ENCODE peak calls at places on chromosomes 12 and 14, in nine cellular contexts. O is AML-193; E is midbrain; H is lower lobe of right lung; J is NCI-H1694; T is aorta; F is mesenchymal stem cell; K is thoracic aorta; Z is effector CD4-positive, alpha-beta T cell. I is an unnamed sample.

GRCh38 chr12:109357032-109357431 is 9.3 kb downstream of the MYO1H start:
- DNase-seq in K (no peak), J (no peak), E (no peak), T (no peak), Z (no peak), F (no peak), H (no peak), O (no peak), I (no peak)

GRCh38 chr12:47188576-47189441 is 109.0 kb upstream of the AMIGO2 start:
- DNase-seq in H (no peak), K (no peak), O (no peak), F (peak; percentile 51), T (no peak), Z (no peak), E (no peak), J (no peak), I (no peak)

GRCh38 chr14:77580477-77580876 is 36.0 kb downstream of the SPTLC2 start:
- DNase-seq in H (no peak), K (no peak), J (no peak), Z (no peak), T (no peak), O (no peak), F (no peak), E (no peak), I (no peak)

GRCh38 chr14:49019467-49020100 is 566.6 kb downstream of the RPS29 start:
- DNase-seq in F (no peak), O (no peak), T (no peak), H (no peak), K (no peak), Z (no peak), J (no peak), E (no peak), I (no peak)

GRCh38 chr12:121170581-121171260 is 38.0 kb downstream of the P2RX7 start:
- DNase-seq in T (no peak), O (no peak), J (no peak), H (no peak), E (no peak), K (no peak), F (peak; percentile 58), Z (no peak), I (no peak)

GRCh38 chr12:40078201-40078730 is 27.6 kb downstream of the SLC2A13 start:
- DNase-seq in H (no peak), T (no peak), J (no peak), F (no peak), K (no peak), E (no peak), Z (no peak), O (no peak), I (no peak)

GRCh38 chr12:108306014-108306501 is 33.1 kb downstream of the CMKLR1 start:
- DNase-seq in E (no peak), F (peak; percentile 3), J (no peak), O (no peak), Z (no peak), K (peak; percentile 33), H (no peak), T (no peak), I (no peak)

GRCh38 chr14:80587096-80587724 is 354.3 kb downstream of the CEP128 start:
- DNase-seq in J (peak; percentile 38), O (peak; percentile 18), K (no peak), H (no peak), E (peak; percentile 7), Z (no peak), T (no peak), F (peak; percentile 49), I (no peak)

GRCh38 chr12:62370189-62370588 is 96.4 kb upstream of the MON2 start:
- DNase-seq in E (no peak), J (no peak), T (no peak), Z (no peak), K (no peak), H (no peak), O (no peak), F (no peak), I (no peak)

GRCh38 chr12:53232641-53233538 is 881 bp upstream of the RARG start:
- DNase-seq in T (peak; percentile 84), J (no peak), H (peak; percentile 76), Z (peak; percentile 30), E (peak; percentile 33), K (no peak), F (peak; percentile 47), O (peak; percentile 26), I (no peak)

GRCh38 chr12:103053089-103053488 is 95.6 kb downstream of the ASCL1 start:
- DNase-seq in K (no peak), F (no peak), Z (no peak), H (no peak), T (no peak), O (no peak), J (no peak), E (no peak), I (no peak)

GRCh38 chr14:78143489-78144145 is 26.6 kb upstream of the NRXN3 start:
- DNase-seq in J (no peak), O (no peak), F (no peak), Z (no peak), E (no peak), H (no peak), K (no peak), T (no peak), I (no peak)

GRCh38 chr12:125184213-125184952 is 119.1 kb downstream of the AACS start:
- DNase-seq in F (no peak), J (no peak), K (no peak), Z (no peak), O (no peak), E (no peak), H (no peak), T (no peak), I (no peak)

GRCh38 chr12:67982165-67982563 is 7.1 kb upstream of the IFNG-AS1 start:
- DNase-seq in E (no peak), F (no peak), H (no peak), K (no peak), J (peak; percentile 14), T (no peak), Z (no peak), O (no peak), I (no peak)

GRCh38 chr12:31228811-31229792 is 96.8 kb downstream of the SINHCAF start:
- DNase-seq in E (peak; percentile 37), T (peak; percentile 61), J (no peak), Z (no peak), O (no peak), F (no peak), K (no peak), H (peak; percentile 41), I (no peak)

GRCh38 chr14:77041837-77042557 is 13.5 kb upstream of the IRF2BPL start:
- DNase-seq in Z (no peak), F (peak; percentile 88), O (no peak), E (peak; percentile 65), T (peak; percentile 77), H (no peak), J (peak; percentile 87), K (peak; percentile 70), I (peak; percentile 62)

GRCh38 chr14:88204221-88204620 is 118.8 kb downstream of the KCNK10 start:
- DNase-seq in O (no peak), Z (no peak), J (no peak), F (no peak), T (no peak), E (no peak), K (no peak), H (no peak), I (no peak)

I was measured in DMS 273 treated with DMSO at 0.1 percent for 48 hours.